ENCODE peak calls at places on chromosomes 1 and 21, in ten cellular contexts. One of them, this sample, is unnamed.
A peak's percentile ranks its signal among the peaks of the same experiment; 100 is the strongest.

GRCh38 chr1:97783762-97784161 is 137.1 kb downstream of the DPYD start:
- DNase-seq in esophagus muscularis mucosa: no peak
- DNase-seq in lower leg skin: no peak
- DNase-seq in breast epithelium: no peak
- DNase-seq in GM12878: no peak
- DNase-seq in heart left ventricle: no peak
- DNase-seq in IMR-90: no peak
- DNase-seq in NB4: no peak
- DNase-seq in GM12892: no peak
- DNase-seq in ovary: no peak
- DNase-seq in this sample: no peak

GRCh38 chr1:228463559-228464455 is 23.4 kb upstream of the RNF187 start:
- DNase-seq in esophagus muscularis mucosa: no peak
- DNase-seq in lower leg skin: peak; percentile 86
- DNase-seq in breast epithelium: no peak
- DNase-seq in GM12878: no peak
- DNase-seq in heart left ventricle: no peak
- DNase-seq in IMR-90: peak; percentile 4
- DNase-seq in NB4: peak; percentile 84
- DNase-seq in GM12892: peak; percentile 56
- DNase-seq in ovary: peak; percentile 51
- DNase-seq in this sample: no peak

GRCh38 chr1:54571803-54572202 is 23.8 kb downstream of the ACOT11 start:
- DNase-seq in esophagus muscularis mucosa: no peak
- DNase-seq in lower leg skin: no peak
- DNase-seq in breast epithelium: no peak
- DNase-seq in GM12878: no peak
- DNase-seq in heart left ventricle: no peak
- DNase-seq in IMR-90: no peak
- DNase-seq in NB4: peak; percentile 92
- DNase-seq in GM12892: no peak
- DNase-seq in ovary: peak; percentile 33
- DNase-seq in this sample: no peak

GRCh38 chr21:21029159-21029558 is 30.9 kb downstream of the NCAM2 start:
- DNase-seq in esophagus muscularis mucosa: no peak
- DNase-seq in lower leg skin: no peak
- DNase-seq in breast epithelium: no peak
- DNase-seq in GM12878: no peak
- DNase-seq in heart left ventricle: no peak
- DNase-seq in IMR-90: no peak
- DNase-seq in NB4: peak; percentile 18
- DNase-seq in GM12892: no peak
- DNase-seq in ovary: no peak
- DNase-seq in this sample: no peak

GRCh38 chr1:107964397-107965111 is 426 bp downstream of the VAV3 start:
- DNase-seq in esophagus muscularis mucosa: no peak
- DNase-seq in lower leg skin: peak; percentile 84
- DNase-seq in breast epithelium: no peak
- DNase-seq in GM12878: no peak
- DNase-seq in heart left ventricle: no peak
- DNase-seq in IMR-90: no peak
- DNase-seq in NB4: no peak
- DNase-seq in GM12892: peak; percentile 29
- DNase-seq in ovary: no peak
- DNase-seq in this sample: no peak

GRCh38 chr21:41232055-41232454 is 64.1 kb downstream of the BACE2 start:
- DNase-seq in esophagus muscularis mucosa: no peak
- DNase-seq in lower leg skin: no peak
- DNase-seq in breast epithelium: no peak
- DNase-seq in GM12878: no peak
- DNase-seq in heart left ventricle: no peak
- DNase-seq in IMR-90: no peak
- DNase-seq in NB4: peak; percentile 66
- DNase-seq in GM12892: no peak
- DNase-seq in ovary: no peak
- DNase-seq in this sample: no peak

GRCh38 chr1:22922640-22923039 is 50.0 kb downstream of the LACTBL1 start:
- DNase-seq in esophagus muscularis mucosa: no peak
- DNase-seq in lower leg skin: no peak
- DNase-seq in breast epithelium: no peak
- DNase-seq in GM12878: no peak
- DNase-seq in heart left ventricle: no peak
- DNase-seq in IMR-90: peak; percentile 43
- DNase-seq in NB4: no peak
- DNase-seq in GM12892: no peak
- DNase-seq in ovary: no peak
- DNase-seq in this sample: no peak

GRCh38 chr1:56527548-56528302 is 51.6 kb downstream of the PLPP3 start:
- DNase-seq in esophagus muscularis mucosa: no peak
- DNase-seq in lower leg skin: no peak
- DNase-seq in breast epithelium: no peak
- DNase-seq in GM12878: no peak
- DNase-seq in heart left ventricle: no peak
- DNase-seq in IMR-90: no peak
- DNase-seq in NB4: no peak
- DNase-seq in GM12892: no peak
- DNase-seq in ovary: peak; percentile 62
- DNase-seq in this sample: no peak

GRCh38 chr1:229217716-229218115 is 53.2 kb upstream of the RAB4A start:
- DNase-seq in esophagus muscularis mucosa: no peak
- DNase-seq in lower leg skin: no peak
- DNase-seq in breast epithelium: no peak
- DNase-seq in GM12878: no peak
- DNase-seq in heart left ventricle: no peak
- DNase-seq in IMR-90: no peak
- DNase-seq in NB4: no peak
- DNase-seq in GM12892: no peak
- DNase-seq in ovary: no peak
- DNase-seq in this sample: no peak

GRCh38 chr1:85818371-85818770 is 110.1 kb upstream of the ZNHIT6 start:
- DNase-seq in esophagus muscularis mucosa: no peak
- DNase-seq in lower leg skin: no peak
- DNase-seq in breast epithelium: no peak
- DNase-seq in GM12878: no peak
- DNase-seq in heart left ventricle: no peak
- DNase-seq in IMR-90: peak; percentile 79
- DNase-seq in NB4: no peak
- DNase-seq in GM12892: no peak
- DNase-seq in ovary: no peak
- DNase-seq in this sample: no peak

GRCh38 chr1:202280595-202280994 is 61.1 kb downstream of the UBE2T start:
- DNase-seq in esophagus muscularis mucosa: no peak
- DNase-seq in lower leg skin: peak; percentile 48
- DNase-seq in breast epithelium: no peak
- DNase-seq in GM12878: no peak
- DNase-seq in heart left ventricle: no peak
- DNase-seq in IMR-90: no peak
- DNase-seq in NB4: no peak
- DNase-seq in GM12892: no peak
- DNase-seq in ovary: no peak
- DNase-seq in this sample: no peak

GRCh38 chr1:109198043-109198695 is 15.5 kb upstream of the SARS1 start:
- DNase-seq in esophagus muscularis mucosa: no peak
- DNase-seq in lower leg skin: peak; percentile 80
- DNase-seq in breast epithelium: no peak
- DNase-seq in GM12878: no peak
- DNase-seq in heart left ventricle: peak; percentile 65
- DNase-seq in IMR-90: peak; percentile 91
- DNase-seq in NB4: no peak
- DNase-seq in GM12892: no peak
- DNase-seq in ovary: no peak
- DNase-seq in this sample: peak; percentile 56

GRCh38 chr21:33089439-33089838 is 19.5 kb downstream of the OLIG1 start:
- DNase-seq in esophagus muscularis mucosa: no peak
- DNase-seq in lower leg skin: peak; percentile 79
- DNase-seq in breast epithelium: no peak
- DNase-seq in GM12878: no peak
- DNase-seq in heart left ventricle: no peak
- DNase-seq in IMR-90: no peak
- DNase-seq in NB4: peak; percentile 74
- DNase-seq in GM12892: no peak
- DNase-seq in ovary: no peak
- DNase-seq in this sample: no peak

DNA sequence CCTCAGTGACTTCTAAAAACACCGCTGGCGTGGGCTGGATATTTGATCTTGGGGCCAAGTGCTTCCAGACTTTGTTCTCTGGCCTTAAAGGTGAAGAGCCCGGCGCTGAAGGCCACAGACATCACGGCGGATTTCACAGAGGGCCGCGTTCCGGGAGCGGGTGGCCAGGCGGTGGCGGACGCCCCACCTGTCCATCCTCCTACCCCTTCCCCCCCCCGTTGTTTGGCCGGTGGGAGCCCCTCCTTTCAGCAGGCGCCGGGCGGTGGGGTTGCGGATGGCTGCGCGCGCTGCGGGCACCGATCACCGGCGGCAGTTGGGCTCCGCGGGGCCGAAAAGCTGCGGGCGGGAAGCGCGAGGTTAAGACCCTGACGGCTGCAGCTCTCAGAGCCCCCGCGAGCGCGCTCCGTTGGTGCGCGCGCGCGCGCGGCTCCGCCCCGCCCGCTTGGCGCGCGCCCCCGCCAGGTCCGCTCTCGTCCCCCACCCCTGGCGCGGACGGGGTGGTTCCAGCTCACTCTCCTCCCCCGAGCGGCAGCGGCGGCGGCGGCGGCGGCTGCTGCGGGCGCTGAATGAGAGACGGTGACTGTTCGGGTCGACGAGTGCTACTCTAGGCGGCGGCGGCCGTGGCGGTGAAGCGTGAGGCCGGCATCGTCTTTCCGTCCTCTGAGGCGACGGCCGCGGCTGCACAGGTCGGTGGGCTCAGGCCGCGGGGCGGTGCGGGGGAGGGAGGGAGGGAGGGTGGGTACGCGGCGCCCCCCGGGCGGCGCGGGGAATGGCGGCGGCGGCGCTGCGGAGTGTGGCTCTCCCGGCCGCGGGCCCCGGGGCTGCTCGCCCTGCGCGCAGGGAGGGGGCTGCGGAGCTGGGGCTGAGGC is at the start of gene RALGPS2:
- DNase-seq in esophagus muscularis mucosa: no peak
- DNase-seq in lower leg skin: peak; percentile 88
- DNase-seq in breast epithelium: no peak
- DNase-seq in GM12878: no peak
- DNase-seq in heart left ventricle: peak; percentile 70
- DNase-seq in IMR-90: peak; percentile 67
- DNase-seq in NB4: peak; percentile 84
- DNase-seq in GM12892: peak; percentile 37
- DNase-seq in ovary: peak; percentile 83
- DNase-seq in this sample: peak; percentile 61
- TF ChIP-seq POLR2A in esophagus muscularis mucosa: no peak
- TF ChIP-seq POLR2A in lower leg skin: no peak
- TF ChIP-seq POLR2A in breast epithelium: no peak
- TF ChIP-seq POLR2A in GM12878: peak; percentile 66
- TF ChIP-seq POLR2A in heart left ventricle: no peak
- TF ChIP-seq POLR2A in IMR-90: no peak
- TF ChIP-seq POLR2A in NB4: peak; percentile 16
- TF ChIP-seq POLR2A in GM12892: no peak
- TF ChIP-seq POLR2A in ovary: peak; percentile 44
- TF ChIP-seq POLR2A in this sample: peak; percentile 31

DNA sequence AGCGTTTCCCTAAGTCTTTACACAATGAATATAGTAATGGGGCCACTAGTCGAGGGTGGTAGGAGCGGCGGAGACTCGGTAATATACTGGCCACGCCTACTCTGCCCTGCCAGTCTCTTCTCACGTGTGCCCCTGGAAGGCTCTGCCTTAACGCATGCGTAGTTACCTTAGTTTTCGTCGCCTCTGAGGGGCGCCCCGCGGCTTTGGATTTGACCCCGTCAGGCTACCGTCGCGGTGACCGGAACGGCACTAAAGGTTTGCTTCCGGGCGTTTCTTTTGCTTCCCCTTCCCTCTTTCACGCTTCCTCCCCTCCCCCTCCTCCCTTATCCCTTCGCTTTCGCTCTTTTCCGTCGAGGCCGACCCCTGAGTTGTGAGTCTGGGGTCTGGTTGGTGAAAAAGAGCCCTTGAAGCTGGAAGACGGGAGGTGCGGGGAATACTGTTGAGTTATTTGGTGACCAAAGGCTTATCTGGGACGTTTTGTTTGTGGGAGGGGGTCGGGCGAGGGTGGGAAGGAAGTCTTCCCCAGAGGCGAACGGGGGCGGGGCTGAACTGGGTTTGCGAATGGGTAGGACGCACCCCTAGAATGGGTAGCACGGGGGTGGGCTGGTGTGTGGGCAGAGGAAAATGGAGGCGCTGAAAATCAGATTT is at the start of gene SETDB1:
- DNase-seq in esophagus muscularis mucosa: peak; percentile 98
- DNase-seq in lower leg skin: peak; percentile 99
- DNase-seq in breast epithelium: peak; percentile 92
- DNase-seq in GM12878: peak; percentile 92
- DNase-seq in heart left ventricle: peak; percentile 97
- DNase-seq in IMR-90: peak; percentile 95
- DNase-seq in NB4: peak; percentile 98
- DNase-seq in GM12892: peak; percentile 61
- DNase-seq in ovary: peak; percentile 96
- DNase-seq in this sample: peak; percentile 98
- TF ChIP-seq POLR2A in esophagus muscularis mucosa: no peak
- TF ChIP-seq POLR2A in lower leg skin: no peak
- TF ChIP-seq POLR2A in breast epithelium: no peak
- TF ChIP-seq POLR2A in GM12878: peak; percentile 71
- TF ChIP-seq POLR2A in heart left ventricle: no peak
- TF ChIP-seq POLR2A in IMR-90: no peak
- TF ChIP-seq POLR2A in NB4: peak; percentile 43
- TF ChIP-seq POLR2A in GM12892: peak; percentile 54
- TF ChIP-seq POLR2A in ovary: no peak
- TF ChIP-seq POLR2A in this sample: no peak

DNA sequence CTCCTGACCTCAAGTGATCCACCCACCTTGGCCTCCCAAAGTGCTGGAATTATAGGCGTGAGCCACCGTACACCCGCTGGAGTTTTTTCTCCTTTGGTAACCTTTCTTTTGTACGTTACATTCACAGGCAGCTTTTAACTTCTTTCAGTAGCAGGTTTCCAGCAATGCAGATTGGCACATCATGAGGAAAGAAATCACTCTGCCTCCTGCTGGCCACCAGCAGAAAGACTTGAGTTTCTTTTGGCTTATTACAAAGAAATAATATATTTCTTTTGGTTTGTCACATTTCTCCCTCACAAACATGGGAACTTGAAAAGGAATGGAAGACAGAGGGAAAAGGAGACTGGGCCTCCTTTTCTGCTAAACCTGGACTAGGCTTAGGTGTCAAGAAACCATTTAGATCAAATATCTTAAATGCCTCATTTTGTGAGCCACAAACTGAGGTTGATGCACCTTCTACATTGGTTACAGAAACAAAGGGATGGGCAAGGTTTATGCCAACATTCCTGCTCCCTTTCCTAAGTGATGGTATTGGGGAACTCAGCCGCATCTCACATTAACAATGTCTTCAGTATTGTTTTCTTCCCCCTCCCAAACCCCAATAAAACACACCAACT is 7.8 kb downstream of the ENSA start:
- DNase-seq in esophagus muscularis mucosa: peak; percentile 92
- DNase-seq in lower leg skin: peak; percentile 84
- DNase-seq in breast epithelium: no peak
- DNase-seq in GM12878: no peak
- DNase-seq in heart left ventricle: no peak
- DNase-seq in IMR-90: peak; percentile 79
- DNase-seq in NB4: peak; percentile 67
- DNase-seq in GM12892: peak; percentile 36
- DNase-seq in ovary: no peak
- DNase-seq in this sample: no peak
- TF ChIP-seq POLR2A in esophagus muscularis mucosa: peak; percentile 8
- TF ChIP-seq POLR2A in lower leg skin: no peak
- TF ChIP-seq POLR2A in breast epithelium: no peak
- TF ChIP-seq POLR2A in GM12878: no peak
- TF ChIP-seq POLR2A in heart left ventricle: no peak
- TF ChIP-seq POLR2A in IMR-90: no peak
- TF ChIP-seq POLR2A in NB4: no peak
- TF ChIP-seq POLR2A in GM12892: no peak
- TF ChIP-seq POLR2A in ovary: no peak
- TF ChIP-seq POLR2A in this sample: no peak

GRCh38 chr1:31409946-31410858 is 2.8 kb upstream of the SERINC2 start:
- DNase-seq in esophagus muscularis mucosa: no peak
- DNase-seq in lower leg skin: no peak
- DNase-seq in breast epithelium: no peak
- DNase-seq in GM12878: no peak
- DNase-seq in heart left ventricle: no peak
- DNase-seq in IMR-90: peak; percentile 39
- DNase-seq in NB4: no peak
- DNase-seq in GM12892: no peak
- DNase-seq in ovary: no peak
- DNase-seq in this sample: no peak
- TF ChIP-seq POLR2A in esophagus muscularis mucosa: no peak
- TF ChIP-seq POLR2A in lower leg skin: no peak
- TF ChIP-seq POLR2A in breast epithelium: no peak
- TF ChIP-seq POLR2A in GM12878: no peak
- TF ChIP-seq POLR2A in heart left ventricle: no peak
- TF ChIP-seq POLR2A in IMR-90: no peak
- TF ChIP-seq POLR2A in NB4: no peak
- TF ChIP-seq POLR2A in GM12892: no peak
- TF ChIP-seq POLR2A in ovary: no peak
- TF ChIP-seq POLR2A in this sample: no peak

This sample was measured in H54.